ENCODE peak calls at places on chromosomes 4 and X, in four cellular contexts. T is right cardiac atrium, J is GM12878, O is left lung. S is an unnamed sample.

GRCh38 chrX:65720580-65720979 is 53.1 kb downstream of the MSN start:
- DNase-seq in T (no peak), J (no peak), O (no peak), S (no peak)

GRCh38 chrX:43971966-43972961 is 926 bp downstream of the NDP start:
- DNase-seq in T (no peak), J (no peak), O (no peak), S (no peak)

GRCh38 chrX:96052078-96052477 is 632.6 kb upstream of the DIAPH2 start:
- DNase-seq in T (no peak), J (no peak), O (no peak), S (no peak)

GRCh38 chr4:155762351-155762750 is 3.5 kb downstream of the GUCY1B1 start:
- DNase-seq in T (no peak), J (no peak), O (no peak), S (no peak)

GRCh38 chrX:30582664-30583063 is 5.1 kb upstream of the TASL start:
- DNase-seq in T (no peak), J (no peak), O (no peak), S (no peak)

GRCh38 chrX:4675686-4676300 is 962.3 kb upstream of the PRKX start:
- DNase-seq in T (no peak), J (no peak), O (no peak), S (no peak)

GRCh38 chr4:188005561-188005960 is 10.0 kb downstream of the ZFP42 start:
- DNase-seq in T (no peak), J (no peak), O (no peak), S (no peak)

GRCh38 chr4:185305979-185306442 is 89.7 kb downstream of the LRP2BP start:
- DNase-seq in T (no peak), J (no peak), O (no peak), S (no peak)

GRCh38 chrX:41956027-41956426 is 32.7 kb upstream of the CASK start:
- DNase-seq in T (no peak), J (no peak), O (no peak), S (no peak)

GRCh38 chr4:1172971-1173757 is 781 bp upstream of the SPON2 start:
- DNase-seq in T (no peak), J (no peak), O (no peak), S (peak; percentile 90)

GRCh38 chr4:1627417-1628313 is 56.4 kb downstream of the FAM53A start:
- DNase-seq in T (no peak), J (no peak), O (no peak), S (no peak)

GRCh38 chr4:74308215-74308614 is at the start of gene EPGN:
- DNase-seq in T (no peak), J (no peak), O (no peak), S (no peak)

GRCh38 chr4:165207016-165207430 is 338 bp upstream of the KLHL2 start:
- DNase-seq in T (no peak), J (no peak), O (no peak), S (peak; percentile 62)

GRCh38 chrX:49761481-49761880 is 65.7 kb upstream of the PAGE1 start:
- DNase-seq in T (no peak), J (no peak), O (no peak), S (no peak)

GRCh38 chr4:148273501-148273986 is 168.7 kb downstream of the NR3C2 start:
- DNase-seq in T (no peak), J (no peak), O (no peak), S (no peak)

GRCh38 chrX:72001906-72002305 is 91.3 kb downstream of the NHSL2 start:
- DNase-seq in T (no peak), J (no peak), O (no peak), S (no peak)

GRCh38 chr4:126386512-126386911 is 1071.8 kb downstream of the FAT4 start:
- DNase-seq in T (no peak), J (no peak), O (no peak), S (no peak)

GRCh38 chrX:13085533-13085932 is 41.1 kb upstream of the FAM9C start:
- DNase-seq in T (no peak), J (peak; percentile 74), O (no peak), S (no peak)

GRCh38 chr4:87406462-87406861 is 15.5 kb upstream of the HSD17B11 start:
- DNase-seq in T (no peak), J (no peak), O (no peak), S (no peak)

GRCh38 chr4:36138221-36138620 is 106.1 kb downstream of the ARAP2 start:
- DNase-seq in T (no peak), J (no peak), O (no peak), S (no peak)

GRCh38 chr4:173505924-173506779 is 23.9 kb downstream of the HAND2 start:
- DNase-seq in T (peak; percentile 75), J (peak; percentile 41), O (no peak), S (peak; percentile 90)

GRCh38 chrX:103562801-103563200 is 22.5 kb upstream of the TCEAL4 start:
- DNase-seq in T (no peak), J (no peak), O (no peak), S (no peak)

GRCh38 chr4:76799139-76799538 is 98.8 kb downstream of the SOWAHB start:
- DNase-seq in T (no peak), J (no peak), O (no peak), S (no peak)

GRCh38 chr4:94976371-94977011 is 218.7 kb downstream of the BMPR1B start:
- DNase-seq in T (no peak), J (no peak), O (no peak), S (no peak)

GRCh38 chrX:107826286-107827136 is 845 bp downstream of the MID2 start:
- DNase-seq in T (peak; percentile 37), J (no peak), O (no peak), S (peak; percentile 67)

GRCh38 chr4:139184129-139184528 is 7.1 kb upstream of the ELF2 start:
- DNase-seq in T (no peak), J (no peak), O (no peak), S (no peak)

GRCh38 chr4:181944527-181944926 is 298.7 kb upstream of the TENM3 start:
- DNase-seq in T (no peak), J (no peak), O (no peak), S (no peak)

GRCh38 chr4:5399790-5400421 is 308.5 kb downstream of the EVC2 start:
- DNase-seq in T (no peak), J (no peak), O (no peak), S (no peak)

GRCh38 chr4:147103403-147103946 is 157.8 kb upstream of the TTC29 start:
- DNase-seq in T (peak; percentile 68), J (no peak), O (no peak), S (peak; percentile 71)

GRCh38 chrX:67614414-67614813 is 70.6 kb downstream of the AR start:
- DNase-seq in T (no peak), J (no peak), O (no peak), S (no peak)

GRCh38 chr4:41438564-41438963 is 99.4 kb upstream of the LIMCH1 start:
- DNase-seq in T (no peak), J (no peak), O (no peak), S (no peak)

GRCh38 chr4:77817304-77818076 is 1.7 kb downstream of the CNOT6L start:
- DNase-seq in T (no peak), J (no peak), O (no peak), S (no peak)

GRCh38 chrX:45445745-45446412 is 245.2 kb upstream of the DIPK2B start:
- DNase-seq in T (no peak), J (no peak), O (no peak), S (no peak)

GRCh38 chr4:63717384-63717783 is 691.9 kb downstream of the TECRL start:
- DNase-seq in T (no peak), J (peak; percentile 3), O (no peak), S (no peak)

GRCh38 chr4:169278669-169279068 is 7.9 kb upstream of the SH3RF1 start:
- DNase-seq in T (no peak), J (no peak), O (no peak), S (no peak)

GRCh38 chr4:159177265-159178146 is 74.6 kb downstream of the RAPGEF2 start:
- DNase-seq in T (no peak), J (no peak), O (no peak), S (no peak)

GRCh38 chr4:159175989-159176375 is 73.1 kb downstream of the RAPGEF2 start:
- DNase-seq in T (no peak), J (no peak), O (no peak), S (no peak)

GRCh38 chr4:159178147-159178541 is 75.3 kb downstream of the RAPGEF2 start:
- DNase-seq in T (no peak), J (no peak), O (no peak), S (no peak)

GRCh38 chr4:159175165-159175988 is 72.5 kb downstream of the RAPGEF2 start:
- DNase-seq in T (peak; percentile 46), J (peak; percentile 73), O (peak; percentile 59), S (peak; percentile 80)

DNA sequence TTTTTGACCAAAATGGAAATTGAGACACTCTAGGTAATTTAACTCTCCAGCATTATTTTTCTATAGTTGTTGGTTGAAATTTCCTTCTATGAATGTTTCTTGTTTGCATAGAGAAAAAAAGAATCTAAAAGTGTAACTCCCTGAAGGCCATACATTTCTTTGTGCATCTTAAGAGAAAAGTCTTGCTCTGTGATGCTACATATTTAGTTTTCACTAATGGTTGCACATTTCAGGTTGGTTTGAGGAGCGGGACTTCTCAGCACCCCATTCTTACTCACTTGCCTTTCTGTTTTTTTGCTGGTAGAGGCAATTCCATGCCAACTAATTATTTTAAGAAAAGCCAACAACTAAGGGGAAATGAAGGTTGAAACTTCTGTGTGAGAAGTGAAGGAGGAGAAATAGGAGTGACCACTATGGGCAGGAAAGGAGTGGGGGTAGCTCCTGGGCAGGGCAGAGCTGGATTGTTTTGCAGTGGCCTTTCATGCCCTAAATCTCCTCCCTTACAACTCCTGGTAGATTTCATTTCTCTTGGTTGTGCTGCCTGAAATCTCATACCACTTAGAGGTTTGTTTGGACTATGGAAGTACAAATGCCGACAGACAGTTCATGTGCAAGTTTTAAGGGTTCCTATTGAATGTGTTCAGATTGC is 76.6 kb downstream of the RAPGEF2 start:
- DNase-seq in T (no peak), J (no peak), O (no peak), S (no peak)
- H3K27ac ChIP-seq in T (peak overlapping the region; percentile 74), J (peak overlapping the region; percentile 69), O (no peak overlapping the region), S (peak overlapping the region; percentile 39)

GRCh38 chr4:122542411-122543236 is 78.2 kb downstream of the IL21 start:
- DNase-seq in T (no peak), J (peak; percentile 37), O (no peak), S (no peak)
- H3K27ac ChIP-seq in T (no peak overlapping the region), J (peak overlapping the region; percentile 67), O (no peak overlapping the region), S (no peak overlapping the region)

GRCh38 chrX:11427082-11428033 is 134.1 kb downstream of the AMELX start:
- DNase-seq in T (peak; percentile 56), J (no peak), O (peak; percentile 38), S (peak; percentile 82)
- H3K27ac ChIP-seq in T (no peak overlapping the region), J (no peak overlapping the region), O (no peak overlapping the region), S (peak overlapping the region; percentile 82)

DNA sequence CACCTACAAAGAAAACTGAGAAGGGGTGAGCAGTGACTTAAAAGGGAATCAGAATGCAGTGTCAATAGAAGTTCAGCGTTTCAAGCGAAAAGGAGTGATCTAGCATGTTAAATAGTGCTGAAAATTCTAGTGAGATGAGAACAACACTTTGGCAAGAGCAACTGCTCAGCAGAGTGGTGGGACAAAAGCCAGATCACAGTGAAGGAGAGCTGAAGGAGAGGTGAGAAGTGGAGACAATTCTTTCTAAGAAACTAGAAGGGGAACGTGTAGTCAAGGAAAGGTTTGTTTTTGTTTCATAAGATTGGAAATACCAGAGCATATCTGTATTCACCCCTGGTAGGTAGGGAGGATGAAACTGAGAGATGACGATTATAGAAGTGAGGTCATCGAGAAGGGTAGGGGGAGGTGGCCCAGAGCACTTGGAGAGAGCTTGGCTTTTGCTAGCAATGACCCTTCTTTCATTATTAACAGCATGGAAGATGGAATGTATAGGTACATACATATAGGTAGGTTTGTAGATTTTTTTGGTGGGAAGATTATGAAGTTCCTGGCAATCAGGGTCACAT is 33.7 kb downstream of the SRPX2 start:
- DNase-seq in T (no peak), J (no peak), O (no peak), S (no peak)
- H3K27ac ChIP-seq in T (no peak overlapping the region), J (no peak overlapping the region), O (no peak overlapping the region), S (no peak overlapping the region)

S was measured in sigmoid colon.